ENCODE peak calls at places on chromosomes 12 and 14, in eight cellular contexts. H is NCI-H1092, A is neural crest cell, R is lower lobe of right lung, S is cardiac septum, I is smooth muscle cell of the brain vasculature, F is iPS DF 19.7, J is cerebellar cortex. Q is an unnamed sample.

GRCh38 chr12:52836042-52836466 is 1.9 kb upstream of the KRT79 start:
- DNase-seq in H (no peak), A (no peak), R (peak), S (no peak), I (no peak), F (no peak), J (no peak), Q (peak)

GRCh38 chr12:1523558-1524050 is 70.8 kb downstream of the FBXL14 start:
- DNase-seq in H (no peak), A (no peak), R (no peak), S (peak), I (no peak), F (peak), J (no peak), Q (no peak)

GRCh38 chr14:93977790-93978581 is 1.6 kb upstream of the ASB2 start:
- DNase-seq in H (no peak), A (no peak), R (no peak), S (no peak), I (no peak), F (no peak), J (no peak), Q (peak)

GRCh38 chr14:56199095-56199975 is 81.1 kb downstream of the PELI2 start:
- DNase-seq in H (no peak), A (no peak), R (no peak), S (no peak), I (peak), F (no peak), J (no peak), Q (no peak)

GRCh38 chr14:106808458-106808857 is 1282.1 kb downstream of the TMEM121 start:
- DNase-seq in H (no peak), A (no peak), R (no peak), S (no peak), I (no peak), F (no peak), J (no peak), Q (no peak)

GRCh38 chr12:87779858-87780498 is 249.2 kb downstream of the C12orf50 start:
- DNase-seq in H (no peak), A (no peak), R (no peak), S (no peak), I (no peak), F (no peak), J (no peak), Q (no peak)

GRCh38 chr14:91380610-91381371 is 36.8 kb downstream of the CCDC88C start:
- DNase-seq in H (peak), A (no peak), R (peak), S (no peak), I (no peak), F (no peak), J (no peak), Q (no peak)

GRCh38 chr12:51262758-51263177 is 7.4 kb downstream of the SMAGP start:
- DNase-seq in H (no peak), A (peak), R (peak), S (no peak), I (no peak), F (no peak), J (no peak), Q (peak)

GRCh38 chr12:94062194-94062593 is 86.2 kb upstream of the PLXNC1 start:
- DNase-seq in H (no peak), A (no peak), R (no peak), S (no peak), I (no peak), F (no peak), J (no peak), Q (no peak)

GRCh38 chr14:34676516-34677211 is 37.7 kb downstream of the CFL2 start:
- DNase-seq in H (peak), A (no peak), R (no peak), S (no peak), I (no peak), F (no peak), J (peak), Q (no peak)

GRCh38 chr12:107759410-107759809 is 1.5 kb downstream of the PRDM4 start:
- DNase-seq in H (no peak), A (no peak), R (no peak), S (no peak), I (peak), F (no peak), J (peak), Q (peak)

GRCh38 chr14:92502541-92503286 is 10.9 kb upstream of the RIN3 start:
- DNase-seq in H (no peak), A (no peak), R (no peak), S (no peak), I (no peak), F (no peak), J (no peak), Q (no peak)

GRCh38 chr12:132170637-132171292 is 26.5 kb downstream of the NOC4L start:
- DNase-seq in H (no peak), A (no peak), R (peak), S (no peak), I (no peak), F (no peak), J (no peak), Q (no peak)

GRCh38 chr12:110039085-110039807 is 9.1 kb downstream of the C12orf76 start:
- DNase-seq in H (no peak), A (no peak), R (no peak), S (peak), I (no peak), F (no peak), J (no peak), Q (peak)

GRCh38 chr14:57038689-57039088 is 228.4 kb upstream of the OTX2 start:
- DNase-seq in H (no peak), A (no peak), R (no peak), S (no peak), I (no peak), F (no peak), J (no peak), Q (no peak)

GRCh38 chr12:111841236-111841749 is 735 bp upstream of the MAPKAPK5 start:
- DNase-seq in H (no peak), A (no peak), R (no peak), S (no peak), I (no peak), F (no peak), J (no peak), Q (no peak)

GRCh38 chr14:90577661-90578282 is 180.9 kb downstream of the CALM1 start:
- DNase-seq in H (no peak), A (no peak), R (no peak), S (no peak), I (no peak), F (no peak), J (peak), Q (no peak)

GRCh38 chr12:104142543-104142942 is 4.5 kb upstream of the NFYB start:
- DNase-seq in H (no peak), A (no peak), R (no peak), S (no peak), I (no peak), F (no peak), J (no peak), Q (no peak)

GRCh38 chr14:71754422-71755095 is 177.7 kb upstream of the RGS6 start:
- DNase-seq in H (no peak), A (no peak), R (no peak), S (no peak), I (no peak), F (no peak), J (no peak), Q (no peak)

GRCh38 chr14:75310295-75311059 is 31.8 kb downstream of the FOS start:
- DNase-seq in H (peak), A (peak), R (peak), S (peak), I (peak), F (peak), J (peak), Q (no peak)

GRCh38 chr14:57928732-57929131 is 62.8 kb upstream of the SLC35F4 start:
- DNase-seq in H (no peak), A (no peak), R (no peak), S (no peak), I (no peak), F (no peak), J (no peak), Q (no peak)

GRCh38 chr14:69572634-69573135 is 2.0 kb downstream of the CCDC177 start:
- DNase-seq in H (no peak), A (no peak), R (no peak), S (no peak), I (no peak), F (no peak), J (no peak), Q (no peak)

GRCh38 chr14:38175658-38176057 is 32.0 kb upstream of the SSTR1 start:
- DNase-seq in H (no peak), A (no peak), R (no peak), S (no peak), I (no peak), F (no peak), J (no peak), Q (no peak)

GRCh38 chr14:99768381-99768780 is 24.8 kb upstream of the EML1 start:
- DNase-seq in H (no peak), A (no peak), R (no peak), S (peak), I (no peak), F (no peak), J (no peak), Q (no peak)

GRCh38 chr12:103986823-103987222 is 21.2 kb downstream of the TDG start:
- DNase-seq in H (no peak), A (no peak), R (no peak), S (no peak), I (no peak), F (peak), J (no peak), Q (no peak)

GRCh38 chr12:501722-502447 is 42.1 kb downstream of the B4GALNT3 start:
- DNase-seq in H (peak), A (no peak), R (no peak), S (peak), I (no peak), F (no peak), J (no peak), Q (no peak)

GRCh38 chr12:60176891-60177290 is 581.1 kb downstream of the SLC16A7 start:
- DNase-seq in H (no peak), A (no peak), R (no peak), S (no peak), I (no peak), F (no peak), J (no peak), Q (no peak)

GRCh38 chr12:52073531-52073950 is 3.8 kb downstream of the ATG101 start:
- DNase-seq in H (no peak), A (no peak), R (no peak), S (no peak), I (no peak), F (no peak), J (no peak), Q (no peak)